ENCODE peak calls at places on chromosomes 3 and 15, in ten cellular contexts. A, R, Y, M, D, I, E, K, U and W are unnamed samples.

GRCh38 chr15:44519537-44519936 is 17.4 kb upstream of the EIF3J start:
- DNase-seq in A (no peak), R (no peak), Y (no peak), M (no peak), D (no peak), I (no peak), E (no peak), K (no peak), U (no peak), W (no peak)

GRCh38 chr15:64461577-64462162 is 1.3 kb downstream of the ZNF609 start:
- DNase-seq in A (peak), R (peak), Y (peak), M (peak), D (peak), I (peak), E (peak), K (peak), U (no peak), W (no peak)

GRCh38 chr15:64851503-64851840 is 9.8 kb downstream of the PLEKHO2 start:
- DNase-seq in A (peak), R (peak), Y (peak), M (peak), D (no peak), I (no peak), E (peak), K (peak), U (no peak), W (no peak)

GRCh38 chr3:58564456-58565160 is 12.6 kb downstream of the FAM107A start:
- DNase-seq in A (peak), R (peak), Y (peak), M (peak), D (peak), I (no peak), E (peak), K (peak), U (peak), W (no peak)

GRCh38 chr3:50405249-50405648 is 45.9 kb upstream of the TMEM115 start:
- DNase-seq in A (peak), R (peak), Y (peak), M (no peak), D (peak), I (peak), E (peak), K (peak), U (no peak), W (no peak)

GRCh38 chr3:9808345-9809037 is 1.6 kb upstream of the TTLL3 start:
- DNase-seq in A (peak), R (peak), Y (peak), M (peak), D (peak), I (peak), E (peak), K (peak), U (peak), W (no peak)

GRCh38 chr15:80931191-80931590 is 58.4 kb downstream of the MESD start:
- DNase-seq in A (no peak), R (no peak), Y (no peak), M (peak), D (no peak), I (no peak), E (no peak), K (peak), U (no peak), W (no peak)

GRCh38 chr3:108103971-108104797 is 13.4 kb upstream of the CD47 start:
- DNase-seq in A (peak), R (no peak), Y (no peak), M (peak), D (no peak), I (no peak), E (no peak), K (peak), U (no peak), W (no peak)

GRCh38 chr3:51434746-51435323 is 43.8 kb downstream of the RBM15B start:
- DNase-seq in A (peak), R (peak), Y (peak), M (peak), D (peak), I (peak), E (peak), K (peak), U (peak), W (peak)

GRCh38 chr15:73838795-73839565 is 34.4 kb upstream of the TBC1D21 start:
- DNase-seq in A (no peak), R (no peak), Y (no peak), M (no peak), D (no peak), I (no peak), E (no peak), K (peak), U (no peak), W (no peak)

GRCh38 chr3:187368251-187368733 is at the start of gene RTP4:
- DNase-seq in A (peak), R (no peak), Y (peak), M (peak), D (peak), I (peak), E (no peak), K (peak), U (peak), W (peak)

GRCh38 chr15:39704235-39704634 is 78.4 kb downstream of the FSIP1 start:
- DNase-seq in A (no peak), R (no peak), Y (no peak), M (peak), D (no peak), I (no peak), E (no peak), K (no peak), U (no peak), W (no peak)
- H3K4me2 ChIP-seq in A (no peak), R (no peak), Y (no peak), M (no peak), D (no peak), I (no peak), E (no peak), K (no peak), U (no peak), W (no peak)

GRCh38 chr3:127560051-127560787 is 30.3 kb downstream of the TPRA1 start:
- DNase-seq in A (no peak), R (no peak), Y (no peak), M (no peak), D (no peak), I (peak), E (no peak), K (no peak), U (no peak), W (no peak)
- H3K4me2 ChIP-seq in A (no peak), R (no peak), Y (no peak), M (no peak), D (no peak), I (no peak), E (no peak), K (no peak), U (no peak), W (no peak)

DNA sequence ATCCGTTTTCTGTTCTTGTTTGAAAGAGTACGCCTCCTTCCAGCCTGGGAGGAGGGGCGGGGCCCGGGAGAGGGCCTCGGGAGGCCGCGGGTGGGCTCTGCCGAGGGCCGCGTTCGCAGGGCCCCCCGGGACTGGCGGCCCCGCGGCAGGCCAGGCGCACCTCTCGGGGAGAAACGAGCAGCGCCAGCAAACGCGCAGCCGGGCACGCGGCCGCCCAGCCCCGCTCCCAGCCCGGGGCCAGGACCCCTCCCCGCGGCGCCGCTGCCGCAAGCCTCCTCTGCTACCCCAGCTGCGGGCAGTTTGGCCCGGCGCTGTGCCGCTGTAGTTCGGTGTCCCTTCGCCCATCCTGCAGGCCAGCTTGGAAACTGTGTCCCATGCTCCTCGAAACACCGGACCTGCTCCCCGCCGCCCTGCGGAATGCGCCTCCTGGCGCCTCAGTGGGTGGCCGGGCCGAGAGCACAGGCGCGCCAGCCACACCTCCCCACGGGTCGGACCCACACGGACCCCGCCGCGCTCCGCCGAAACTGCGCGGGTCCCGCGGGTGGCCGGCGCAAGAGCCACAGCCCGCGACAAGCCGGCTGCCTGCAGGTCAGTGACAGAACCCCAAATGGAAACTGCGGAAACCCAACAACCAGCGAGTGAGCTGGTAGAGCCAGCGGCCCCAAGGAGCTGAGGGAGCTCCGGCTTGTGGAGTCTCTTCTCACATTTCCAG is 2.2 kb downstream of the OCA2 start:
- DNase-seq in A (no peak), R (peak), Y (peak), M (peak), D (no peak), I (no peak), E (peak), K (peak), U (no peak), W (no peak)
- H3K4me2 ChIP-seq in A (peak), R (peak), Y (peak), M (peak), D (peak), I (no peak), E (peak), K (peak), U (no peak), W (peak)

DNA sequence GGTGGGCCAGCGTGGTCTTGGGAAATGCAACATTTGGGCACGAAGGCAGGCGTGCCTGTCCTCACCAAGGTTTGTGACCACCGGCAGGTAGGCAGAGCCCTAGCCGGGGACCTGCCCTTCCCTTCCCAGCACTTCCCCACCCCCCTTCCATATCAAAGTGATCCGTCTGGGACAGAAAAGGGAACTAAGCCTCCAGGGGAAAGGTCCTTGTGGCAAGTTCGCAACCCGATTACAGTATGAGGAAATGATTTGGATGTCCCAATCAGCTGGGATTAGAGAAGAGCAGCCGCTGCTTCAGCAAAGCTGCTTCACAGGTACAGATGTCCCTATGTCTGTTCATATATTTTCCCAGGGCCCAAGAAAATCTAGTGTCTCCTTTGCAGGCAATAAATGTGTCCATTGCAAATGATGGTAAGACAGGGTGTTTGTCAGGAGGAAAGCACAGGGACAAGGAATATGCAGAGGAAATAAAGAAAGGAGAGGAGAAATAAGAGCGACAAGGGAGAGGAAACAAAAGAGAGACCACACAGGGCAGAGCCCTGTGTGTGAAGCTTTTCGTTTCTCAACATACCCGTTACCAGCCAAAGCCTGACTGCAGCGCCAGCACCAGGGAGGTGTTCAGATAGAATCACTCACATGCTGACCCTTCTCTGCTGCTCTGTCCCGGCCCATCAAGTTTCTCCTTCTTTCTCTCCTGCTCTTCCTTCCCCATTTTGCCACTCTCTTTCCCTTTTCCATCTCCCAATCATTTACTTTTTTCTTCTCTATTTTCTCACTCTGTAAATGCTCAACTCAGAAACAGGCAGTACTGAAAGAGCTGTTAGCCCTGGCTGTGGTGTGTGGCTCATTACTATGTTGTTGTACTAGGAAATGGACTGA is 17.4 kb upstream of the SECISBP2L start:
- DNase-seq in A (no peak), R (peak), Y (no peak), M (no peak), D (no peak), I (peak), E (peak), K (no peak), U (no peak), W (no peak)
- H3K4me2 ChIP-seq in A (no peak), R (no peak), Y (no peak), M (no peak), D (peak), I (no peak), E (no peak), K (no peak), U (no peak), W (no peak)

DNA sequence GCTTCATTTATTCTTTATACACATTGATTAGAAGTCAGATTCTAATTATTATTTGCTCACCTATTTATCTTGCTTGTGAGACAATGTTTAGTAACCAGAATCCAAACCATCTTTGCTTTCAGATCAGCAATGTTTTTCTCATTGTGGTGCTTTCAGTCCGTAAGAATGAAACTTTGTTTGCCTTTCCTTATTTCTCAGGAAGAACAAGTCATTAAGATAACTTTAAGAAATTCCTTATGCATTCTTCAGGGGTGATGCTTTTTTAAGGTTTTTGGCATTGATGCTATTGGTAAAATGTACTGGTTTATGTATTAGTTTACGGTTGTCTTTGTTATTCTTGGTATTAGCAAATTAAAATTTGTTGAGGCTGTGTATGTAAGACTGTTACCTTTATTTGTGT is 120.8 kb upstream of the POU1F1 start:
- DNase-seq in A (peak), R (no peak), Y (no peak), M (peak), D (no peak), I (no peak), E (no peak), K (peak), U (no peak), W (no peak)
- H3K4me2 ChIP-seq in A (no peak), R (no peak), Y (no peak), M (no peak), D (no peak), I (no peak), E (no peak), K (peak), U (no peak), W (no peak)

GRCh38 chr3:45548724-45549123 is 45.8 kb upstream of the LIMD1 start:
- DNase-seq in A (no peak), R (no peak), Y (no peak), M (no peak), D (no peak), I (no peak), E (no peak), K (peak), U (no peak), W (no peak)
- H3K4me2 ChIP-seq in A (no peak), R (no peak), Y (no peak), M (peak), D (no peak), I (no peak), E (no peak), K (peak), U (no peak), W (no peak)

GRCh38 chr3:29683306-29683993 is 402.6 kb downstream of the RBMS3 start:
- DNase-seq in A (peak), R (no peak), Y (peak), M (peak), D (no peak), I (peak), E (peak), K (peak), U (peak), W (peak)

GRCh38 chr3:29690954-29691353 is 410.1 kb downstream of the RBMS3 start:
- DNase-seq in A (no peak), R (no peak), Y (no peak), M (no peak), D (no peak), I (no peak), E (no peak), K (no peak), U (no peak), W (no peak)

DNA sequence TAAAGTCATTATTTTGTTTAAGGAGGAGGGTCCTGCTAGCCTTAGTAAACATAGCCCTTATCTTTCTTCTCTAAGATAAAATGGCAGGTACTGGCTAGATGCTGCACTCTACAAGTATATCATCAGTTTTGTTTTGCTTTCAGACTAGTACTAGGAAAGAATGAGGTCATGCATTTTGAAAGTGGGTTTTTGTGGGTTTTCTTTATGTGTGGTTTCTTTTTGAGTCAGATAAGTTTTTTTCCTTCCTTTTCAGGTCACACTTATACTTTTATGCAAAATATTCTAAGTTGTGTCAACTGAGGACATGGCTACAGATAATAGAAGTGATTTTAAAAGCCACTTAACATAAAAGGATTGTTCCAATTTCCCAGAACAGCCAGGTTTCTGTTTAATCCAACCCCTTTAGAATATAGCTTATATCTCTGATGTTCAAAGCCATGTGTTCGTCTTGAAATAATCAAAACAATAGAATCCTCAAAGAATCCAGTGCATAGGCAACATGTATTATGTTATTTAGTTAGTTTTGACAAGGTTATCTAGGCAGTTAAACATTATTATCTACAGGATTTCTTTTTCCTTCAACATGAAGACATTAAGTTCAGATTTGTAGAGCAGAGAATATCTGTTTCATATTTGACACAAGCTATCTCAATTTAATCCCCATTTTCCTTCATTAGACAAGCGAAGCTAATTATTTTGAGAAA is 406.2 kb downstream of the RBMS3 start:
- DNase-seq in A (peak), R (no peak), Y (peak), M (peak), D (no peak), I (peak), E (no peak), K (peak), U (no peak), W (peak)
- H3K4me2 ChIP-seq in A (peak), R (no peak), Y (peak), M (no peak), D (no peak), I (no peak), E (no peak), K (peak), U (no peak), W (peak)

DNA sequence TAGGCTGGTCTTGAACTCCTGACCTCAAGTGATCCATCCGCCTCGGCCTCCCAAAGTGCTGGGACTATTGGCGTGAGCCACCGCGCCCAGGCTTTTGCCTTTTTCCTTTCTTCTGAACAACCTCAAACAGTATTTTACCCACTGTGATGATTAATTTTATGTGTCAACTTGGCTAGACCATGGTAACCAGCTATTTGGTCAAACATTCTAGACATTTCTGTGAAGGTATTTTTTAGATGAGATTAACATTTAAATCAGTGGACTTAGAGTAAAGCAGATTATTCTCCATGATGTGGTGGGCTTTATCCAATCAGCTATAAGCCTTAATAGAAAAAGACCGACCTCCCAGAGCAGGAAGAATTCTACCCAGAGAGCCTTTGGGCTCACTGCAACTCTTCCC is 6.0 kb downstream of the SPATA12 start:
- DNase-seq in A (no peak), R (no peak), Y (no peak), M (peak), D (no peak), I (no peak), E (no peak), K (no peak), U (no peak), W (no peak)
- H3K4me2 ChIP-seq in A (no peak), R (no peak), Y (no peak), M (no peak), D (no peak), I (no peak), E (no peak), K (no peak), U (no peak), W (no peak)